ENCODE peak calls at places on chromosomes 13 and 19, in eight cellular contexts. One of them, this sample, is unnamed.
A peak's percentile ranks its signal among the peaks of the same experiment; 100 is the strongest.

GRCh38 chr13:60392136-60392535 is 4.9 kb upstream of the TDRD3 start:
- DNase-seq in A549: no peak
- DNase-seq in GM23248: no peak
- DNase-seq in psoas muscle: no peak
- DNase-seq in endothelial cell of umbilical vein: no peak
- DNase-seq in naive thymus-derived CD4-positive, alpha-beta T cell: no peak
- DNase-seq in PC-9: no peak
- DNase-seq in cardiac muscle cell: no peak
- DNase-seq in this sample: no peak

GRCh38 chr13:76387561-76387960 is 498.6 kb downstream of the KCTD12 start:
- DNase-seq in naive thymus-derived CD4-positive, alpha-beta T cell: no peak
- DNase-seq in PC-9: no peak
- DNase-seq in A549: no peak
- DNase-seq in psoas muscle: no peak
- DNase-seq in GM23248: no peak
- DNase-seq in endothelial cell of umbilical vein: no peak
- DNase-seq in cardiac muscle cell: no peak
- DNase-seq in this sample: no peak

GRCh38 chr13:33677215-33677614 is 140.7 kb upstream of the RFC3 start:
- DNase-seq in endothelial cell of umbilical vein: no peak
- DNase-seq in naive thymus-derived CD4-positive, alpha-beta T cell: no peak
- DNase-seq in PC-9: no peak
- DNase-seq in GM23248: no peak
- DNase-seq in cardiac muscle cell: no peak
- DNase-seq in psoas muscle: no peak
- DNase-seq in A549: no peak
- DNase-seq in this sample: no peak

GRCh38 chr13:45928843-45929242 is 77.3 kb upstream of the SIAH3 start:
- DNase-seq in PC-9: no peak
- DNase-seq in endothelial cell of umbilical vein: no peak
- DNase-seq in A549: no peak
- DNase-seq in naive thymus-derived CD4-positive, alpha-beta T cell: no peak
- DNase-seq in cardiac muscle cell: no peak
- DNase-seq in GM23248: no peak
- DNase-seq in psoas muscle: no peak
- DNase-seq in this sample: no peak

GRCh38 chr13:44293908-44294735 is 79.5 kb upstream of the SERP2 start:
- DNase-seq in A549: no peak
- DNase-seq in naive thymus-derived CD4-positive, alpha-beta T cell: no peak
- DNase-seq in PC-9: no peak
- DNase-seq in psoas muscle: no peak
- DNase-seq in cardiac muscle cell: no peak
- DNase-seq in endothelial cell of umbilical vein: peak; percentile 75
- DNase-seq in GM23248: peak; percentile 50
- DNase-seq in this sample: no peak

GRCh38 chr13:101751488-101751887 is 299.0 kb downstream of the ITGBL1 start:
- DNase-seq in cardiac muscle cell: peak; percentile 57
- DNase-seq in psoas muscle: no peak
- DNase-seq in naive thymus-derived CD4-positive, alpha-beta T cell: no peak
- DNase-seq in GM23248: peak; percentile 30
- DNase-seq in PC-9: peak; percentile 38
- DNase-seq in endothelial cell of umbilical vein: peak; percentile 86
- DNase-seq in A549: peak; percentile 21
- DNase-seq in this sample: no peak

GRCh38 chr13:95677564-95678386 is 836 bp downstream of the DNAJC3 start:
- DNase-seq in psoas muscle: no peak
- DNase-seq in naive thymus-derived CD4-positive, alpha-beta T cell: peak; percentile 14
- DNase-seq in cardiac muscle cell: peak; percentile 14
- DNase-seq in GM23248: peak; percentile 65
- DNase-seq in endothelial cell of umbilical vein: peak; percentile 49
- DNase-seq in PC-9: no peak
- DNase-seq in A549: peak; percentile 17
- DNase-seq in this sample: peak; percentile 3

GRCh38 chr13:113048766-113049165 is 56.8 kb upstream of the F7 start:
- DNase-seq in naive thymus-derived CD4-positive, alpha-beta T cell: no peak
- DNase-seq in PC-9: no peak
- DNase-seq in endothelial cell of umbilical vein: no peak
- DNase-seq in A549: no peak
- DNase-seq in cardiac muscle cell: no peak
- DNase-seq in psoas muscle: no peak
- DNase-seq in GM23248: no peak
- DNase-seq in this sample: no peak

GRCh38 chr13:37365496-37365895 is 233.1 kb downstream of the POSTN start:
- DNase-seq in naive thymus-derived CD4-positive, alpha-beta T cell: no peak
- DNase-seq in psoas muscle: no peak
- DNase-seq in A549: no peak
- DNase-seq in PC-9: no peak
- DNase-seq in GM23248: no peak
- DNase-seq in cardiac muscle cell: no peak
- DNase-seq in endothelial cell of umbilical vein: no peak
- DNase-seq in this sample: no peak

GRCh38 chr19:28705008-28705407 is 507.9 kb downstream of the UQCRFS1 start:
- DNase-seq in psoas muscle: no peak
- DNase-seq in A549: peak; percentile 58
- DNase-seq in PC-9: no peak
- DNase-seq in cardiac muscle cell: peak; percentile 26
- DNase-seq in GM23248: peak; percentile 93
- DNase-seq in naive thymus-derived CD4-positive, alpha-beta T cell: no peak
- DNase-seq in endothelial cell of umbilical vein: no peak
- DNase-seq in this sample: peak; percentile 70

GRCh38 chr13:24159921-24160324 is 597 bp upstream of the SPATA13 start:
- DNase-seq in psoas muscle: no peak
- DNase-seq in A549: peak; percentile 11
- DNase-seq in GM23248: peak; percentile 10
- DNase-seq in PC-9: no peak
- DNase-seq in naive thymus-derived CD4-positive, alpha-beta T cell: no peak
- DNase-seq in endothelial cell of umbilical vein: peak; percentile 18
- DNase-seq in cardiac muscle cell: no peak
- DNase-seq in this sample: peak; percentile 32

GRCh38 chr13:45040626-45041025 is 51.3 kb downstream of the GPALPP1 start:
- DNase-seq in GM23248: peak; percentile 3
- DNase-seq in A549: no peak
- DNase-seq in naive thymus-derived CD4-positive, alpha-beta T cell: no peak
- DNase-seq in psoas muscle: no peak
- DNase-seq in cardiac muscle cell: no peak
- DNase-seq in endothelial cell of umbilical vein: no peak
- DNase-seq in PC-9: no peak
- DNase-seq in this sample: no peak

GRCh38 chr19:19074172-19074905 is 10.5 kb downstream of the SLC25A42 start:
- DNase-seq in endothelial cell of umbilical vein: no peak
- DNase-seq in psoas muscle: no peak
- DNase-seq in PC-9: no peak
- DNase-seq in A549: no peak
- DNase-seq in cardiac muscle cell: no peak
- DNase-seq in naive thymus-derived CD4-positive, alpha-beta T cell: no peak
- DNase-seq in GM23248: no peak
- DNase-seq in this sample: no peak

GRCh38 chr19:8097681-8098567 is 45.4 kb downstream of the CCL25 start:
- DNase-seq in endothelial cell of umbilical vein: no peak
- DNase-seq in cardiac muscle cell: no peak
- DNase-seq in GM23248: no peak
- DNase-seq in psoas muscle: no peak
- DNase-seq in A549: no peak
- DNase-seq in naive thymus-derived CD4-positive, alpha-beta T cell: no peak
- DNase-seq in PC-9: no peak
- DNase-seq in this sample: no peak

GRCh38 chr13:70604448-70604847 is 496.2 kb upstream of the KLHL1 start:
- DNase-seq in GM23248: no peak
- DNase-seq in A549: no peak
- DNase-seq in psoas muscle: no peak
- DNase-seq in PC-9: no peak
- DNase-seq in naive thymus-derived CD4-positive, alpha-beta T cell: no peak
- DNase-seq in endothelial cell of umbilical vein: no peak
- DNase-seq in cardiac muscle cell: peak; percentile 45
- DNase-seq in this sample: no peak

GRCh38 chr13:97116754-97117153 is 105.4 kb upstream of the MBNL2 start:
- DNase-seq in GM23248: peak; percentile 69
- DNase-seq in PC-9: no peak
- DNase-seq in naive thymus-derived CD4-positive, alpha-beta T cell: no peak
- DNase-seq in psoas muscle: no peak
- DNase-seq in cardiac muscle cell: peak; percentile 33
- DNase-seq in A549: no peak
- DNase-seq in endothelial cell of umbilical vein: peak; percentile 69
- DNase-seq in this sample: peak; percentile 28

GRCh38 chr19:33547676-33548075 is 26.1 kb upstream of the PEPD start:
- DNase-seq in endothelial cell of umbilical vein: no peak
- DNase-seq in PC-9: no peak
- DNase-seq in naive thymus-derived CD4-positive, alpha-beta T cell: no peak
- DNase-seq in cardiac muscle cell: no peak
- DNase-seq in GM23248: no peak
- DNase-seq in A549: no peak
- DNase-seq in psoas muscle: no peak
- DNase-seq in this sample: no peak

GRCh38 chr13:32259116-32259515 is 56.0 kb downstream of the ZAR1L start:
- DNase-seq in GM23248: no peak
- DNase-seq in PC-9: no peak
- DNase-seq in naive thymus-derived CD4-positive, alpha-beta T cell: no peak
- DNase-seq in cardiac muscle cell: no peak
- DNase-seq in A549: peak; percentile 2
- DNase-seq in psoas muscle: no peak
- DNase-seq in endothelial cell of umbilical vein: no peak
- DNase-seq in this sample: no peak

GRCh38 chr19:16702123-16702522 is 17.5 kb upstream of the NWD1 start:
- DNase-seq in cardiac muscle cell: peak; percentile 1
- DNase-seq in naive thymus-derived CD4-positive, alpha-beta T cell: no peak
- DNase-seq in endothelial cell of umbilical vein: no peak
- DNase-seq in PC-9: peak; percentile 24
- DNase-seq in GM23248: peak; percentile 89
- DNase-seq in A549: no peak
- DNase-seq in psoas muscle: peak; percentile 57
- DNase-seq in this sample: peak; percentile 84

GRCh38 chr19:11142528-11143171 is 12.9 kb downstream of the SPC24 start:
- DNase-seq in naive thymus-derived CD4-positive, alpha-beta T cell: no peak
- DNase-seq in cardiac muscle cell: peak; percentile 86
- DNase-seq in A549: peak; percentile 91
- DNase-seq in psoas muscle: peak; percentile 93
- DNase-seq in endothelial cell of umbilical vein: peak; percentile 95
- DNase-seq in PC-9: peak; percentile 95
- DNase-seq in GM23248: peak; percentile 94
- DNase-seq in this sample: peak; percentile 96

GRCh38 chr19:11151181-11151580 is 4.4 kb downstream of the SPC24 start:
- DNase-seq in cardiac muscle cell: no peak
- DNase-seq in GM23248: peak; percentile 30
- DNase-seq in PC-9: no peak
- DNase-seq in naive thymus-derived CD4-positive, alpha-beta T cell: no peak
- DNase-seq in psoas muscle: no peak
- DNase-seq in A549: no peak
- DNase-seq in endothelial cell of umbilical vein: no peak
- DNase-seq in this sample: no peak

GRCh38 chr19:11145147-11145924 is 10.2 kb downstream of the SPC24 start:
- DNase-seq in psoas muscle: no peak
- DNase-seq in endothelial cell of umbilical vein: no peak
- DNase-seq in cardiac muscle cell: no peak
- DNase-seq in A549: no peak
- DNase-seq in GM23248: no peak
- DNase-seq in PC-9: no peak
- DNase-seq in naive thymus-derived CD4-positive, alpha-beta T cell: no peak
- DNase-seq in this sample: no peak

GRCh38 chr19:11152318-11153062 is 3.1 kb downstream of the SPC24 start:
- DNase-seq in naive thymus-derived CD4-positive, alpha-beta T cell: no peak
- DNase-seq in endothelial cell of umbilical vein: peak; percentile 67
- DNase-seq in cardiac muscle cell: no peak
- DNase-seq in psoas muscle: peak; percentile 90
- DNase-seq in PC-9: no peak
- DNase-seq in GM23248: peak; percentile 90
- DNase-seq in A549: peak; percentile 63
- DNase-seq in this sample: peak; percentile 95

GRCh38 chr19:11148001-11148400 is 7.6 kb downstream of the SPC24 start:
- DNase-seq in cardiac muscle cell: no peak
- DNase-seq in naive thymus-derived CD4-positive, alpha-beta T cell: no peak
- DNase-seq in PC-9: no peak
- DNase-seq in GM23248: no peak
- DNase-seq in A549: no peak
- DNase-seq in psoas muscle: no peak
- DNase-seq in endothelial cell of umbilical vein: no peak
- DNase-seq in this sample: no peak
- H3K4me3 ChIP-seq in cardiac muscle cell: no peak overlapping the region
- H3K4me3 ChIP-seq in naive thymus-derived CD4-positive, alpha-beta T cell: no peak overlapping the region
- H3K4me3 ChIP-seq in PC-9: no peak overlapping the region
- H3K4me3 ChIP-seq in GM23248: no peak overlapping the region
- H3K4me3 ChIP-seq in A549: no peak overlapping the region
- H3K4me3 ChIP-seq in psoas muscle: no peak overlapping the region
- H3K4me3 ChIP-seq in endothelial cell of umbilical vein: no peak overlapping the region
- H3K4me3 ChIP-seq in this sample: no peak overlapping the region

GRCh38 chr19:58040751-58041525 is 7.1 kb downstream of the ZSCAN1 start:
- DNase-seq in endothelial cell of umbilical vein: no peak
- DNase-seq in GM23248: no peak
- DNase-seq in cardiac muscle cell: no peak
- DNase-seq in PC-9: no peak
- DNase-seq in A549: no peak
- DNase-seq in naive thymus-derived CD4-positive, alpha-beta T cell: no peak
- DNase-seq in psoas muscle: no peak
- DNase-seq in this sample: no peak
- H3K9me3 ChIP-seq in endothelial cell of umbilical vein: peaks cover 6% of the 10 kb centered on the region
- H3K9me3 ChIP-seq in GM23248: no peaks in the 10 kb centered on the region
- H3K9me3 ChIP-seq in cardiac muscle cell: no peaks in the 10 kb centered on the region
- H3K9me3 ChIP-seq in PC-9: no peaks in the 10 kb centered on the region
- H3K9me3 ChIP-seq in A549: peaks cover 78% of the 10 kb centered on the region
- H3K9me3 ChIP-seq in naive thymus-derived CD4-positive, alpha-beta T cell: no peaks in the 10 kb centered on the region
- H3K9me3 ChIP-seq in psoas muscle: peaks cover 12% of the 10 kb centered on the region
- H3K9me3 ChIP-seq in this sample: no peaks in the 10 kb centered on the region

GRCh38 chr19:46427518-46427917 is 1.2 kb downstream of the PNMA8C start:
- DNase-seq in cardiac muscle cell: no peak
- DNase-seq in endothelial cell of umbilical vein: no peak
- DNase-seq in GM23248: no peak
- DNase-seq in A549: no peak
- DNase-seq in naive thymus-derived CD4-positive, alpha-beta T cell: no peak
- DNase-seq in psoas muscle: no peak
- DNase-seq in PC-9: no peak
- DNase-seq in this sample: no peak

GRCh38 chr19:46426506-46427162 is 2.1 kb downstream of the PNMA8C start:
- DNase-seq in A549: peak; percentile 81
- DNase-seq in endothelial cell of umbilical vein: peak; percentile 36
- DNase-seq in psoas muscle: peak; percentile 85
- DNase-seq in naive thymus-derived CD4-positive, alpha-beta T cell: no peak
- DNase-seq in GM23248: peak; percentile 89
- DNase-seq in cardiac muscle cell: peak; percentile 95
- DNase-seq in PC-9: no peak
- DNase-seq in this sample: peak; percentile 43

GRCh38 chr19:46429999-46430398 is 1.3 kb upstream of the PNMA8C start:
- DNase-seq in naive thymus-derived CD4-positive, alpha-beta T cell: no peak
- DNase-seq in psoas muscle: no peak
- DNase-seq in GM23248: no peak
- DNase-seq in A549: no peak
- DNase-seq in PC-9: no peak
- DNase-seq in cardiac muscle cell: no peak
- DNase-seq in endothelial cell of umbilical vein: no peak
- DNase-seq in this sample: no peak

GRCh38 chr19:46426035-46426505 is 2.7 kb downstream of the PNMA8C start:
- DNase-seq in endothelial cell of umbilical vein: no peak
- DNase-seq in PC-9: no peak
- DNase-seq in A549: peak; percentile 70
- DNase-seq in naive thymus-derived CD4-positive, alpha-beta T cell: no peak
- DNase-seq in GM23248: peak; percentile 51
- DNase-seq in psoas muscle: no peak
- DNase-seq in cardiac muscle cell: peak; percentile 55
- DNase-seq in this sample: no peak

GRCh38 chr19:46428278-46429141 is at the start of gene PNMA8C:
- DNase-seq in PC-9: peak; percentile 42
- DNase-seq in naive thymus-derived CD4-positive, alpha-beta T cell: no peak
- DNase-seq in psoas muscle: peak; percentile 80
- DNase-seq in A549: peak; percentile 31
- DNase-seq in cardiac muscle cell: peak; percentile 72
- DNase-seq in endothelial cell of umbilical vein: peak; percentile 38
- DNase-seq in GM23248: peak; percentile 78
- DNase-seq in this sample: peak; percentile 46
- H3K4me3 ChIP-seq in PC-9: no peak within 1 kb of the TSS
- H3K4me3 ChIP-seq in naive thymus-derived CD4-positive, alpha-beta T cell: peak within 1 kb of the TSS; percentile 42
- H3K4me3 ChIP-seq in psoas muscle: peak within 1 kb of the TSS; percentile 7
- H3K4me3 ChIP-seq in A549: no peak within 1 kb of the TSS
- H3K4me3 ChIP-seq in cardiac muscle cell: no peak within 1 kb of the TSS
- H3K4me3 ChIP-seq in endothelial cell of umbilical vein: no peak within 1 kb of the TSS
- H3K4me3 ChIP-seq in GM23248: peak within 1 kb of the TSS; percentile 40
- H3K4me3 ChIP-seq in this sample: no peak within 1 kb of the TSS

GRCh38 chr19:12350185-12350889 is 15.1 kb downstream of the ZNF442 start:
- DNase-seq in PC-9: no peak
- DNase-seq in GM23248: no peak
- DNase-seq in A549: no peak
- DNase-seq in endothelial cell of umbilical vein: no peak
- DNase-seq in psoas muscle: no peak
- DNase-seq in cardiac muscle cell: no peak
- DNase-seq in naive thymus-derived CD4-positive, alpha-beta T cell: no peak
- DNase-seq in this sample: no peak
- H3K9me3 ChIP-seq in PC-9: peaks cover 42% of the 10 kb centered on the region
- H3K9me3 ChIP-seq in GM23248: peaks cover 16% of the 10 kb centered on the region
- H3K9me3 ChIP-seq in A549: peaks cover 11% of the 10 kb centered on the region
- H3K9me3 ChIP-seq in endothelial cell of umbilical vein: peaks cover 12% of the 10 kb centered on the region
- H3K9me3 ChIP-seq in psoas muscle: peaks cover 69% of the 10 kb centered on the region
- H3K9me3 ChIP-seq in cardiac muscle cell: no peaks in the 10 kb centered on the region
- H3K9me3 ChIP-seq in naive thymus-derived CD4-positive, alpha-beta T cell: peaks cover 9% of the 10 kb centered on the region
- H3K9me3 ChIP-seq in this sample: peaks cover 86% of the 10 kb centered on the region